ENCODE peak calls at places on chromosomes 3 and 15, in nine cellular contexts. I, M, V, U, Z, G, W, O and J are unnamed samples. For H3K4me1, the result is how much of the 10 kb centered on the place peaks cover.

GRCh38 chr15:59688383-59688887 is 685 bp downstream of the BNIP2 start:
- DNase-seq in I (peak), M (no peak), V (peak), U (no peak), Z (no peak), G (peak), W (peak), O (peak), J (peak)

GRCh38 chr3:149003653-149004305 is 12.4 kb downstream of the GYG1 start:
- DNase-seq in I (no peak), M (no peak), V (no peak), U (no peak), Z (no peak), G (peak), W (peak), O (no peak), J (no peak)

GRCh38 chr15:85403745-85404144 is 23.3 kb downstream of the AKAP13 start:
- DNase-seq in I (no peak), M (no peak), V (no peak), U (no peak), Z (no peak), G (no peak), W (no peak), O (peak), J (no peak)

GRCh38 chr3:1828519-1828918 is 270.1 kb upstream of the CNTN4 start:
- DNase-seq in I (no peak), M (no peak), V (no peak), U (no peak), Z (no peak), G (no peak), W (no peak), O (no peak), J (no peak)

GRCh38 chr3:172107403-172107802 is 68.0 kb downstream of the FNDC3B start:
- DNase-seq in I (peak), M (no peak), V (no peak), U (no peak), Z (no peak), G (peak), W (peak), O (no peak), J (peak)

GRCh38 chr15:62844564-62845235 is 197.8 kb upstream of the TPM1 start:
- DNase-seq in I (no peak), M (no peak), V (no peak), U (no peak), Z (no peak), G (no peak), W (no peak), O (no peak), J (no peak)

GRCh38 chr3:190496859-190497258 is 17.0 kb upstream of the IL1RAP start:
- DNase-seq in I (no peak), M (no peak), V (no peak), U (no peak), Z (no peak), G (no peak), W (no peak), O (no peak), J (no peak)

GRCh38 chr15:57772223-57772957 is 65.9 kb downstream of the POLR2M start:
- DNase-seq in I (no peak), M (no peak), V (no peak), U (no peak), Z (no peak), G (no peak), W (no peak), O (peak), J (no peak)

GRCh38 chr3:194274424-194275085 is 76.6 kb downstream of the CPN2 start:
- DNase-seq in I (no peak), M (no peak), V (no peak), U (peak), Z (no peak), G (no peak), W (no peak), O (no peak), J (no peak)

GRCh38 chr15:30953183-30953582 is 38.2 kb downstream of the MTMR10 start:
- DNase-seq in I (no peak), M (no peak), V (no peak), U (no peak), Z (no peak), G (no peak), W (no peak), O (no peak), J (no peak)

GRCh38 chr15:85141601-85142185 is 160.0 kb downstream of the PDE8A start:
- DNase-seq in I (no peak), M (no peak), V (no peak), U (no peak), Z (no peak), G (no peak), W (no peak), O (peak), J (no peak)

GRCh38 chr3:30081904-30082303 is 524.5 kb upstream of the TGFBR2 start:
- DNase-seq in I (no peak), M (no peak), V (no peak), U (no peak), Z (no peak), G (no peak), W (no peak), O (no peak), J (no peak)

GRCh38 chr3:194339356-194339755 is 11.8 kb downstream of the CPN2 start:
- DNase-seq in I (no peak), M (no peak), V (no peak), U (no peak), Z (no peak), G (no peak), W (no peak), O (no peak), J (no peak)

GRCh38 chr15:49366496-49366895 is 56.5 kb upstream of the FGF7 start:
- DNase-seq in I (no peak), M (no peak), V (no peak), U (no peak), Z (no peak), G (no peak), W (no peak), O (no peak), J (no peak)

GRCh38 chr3:159532577-159532976 is 456.1 kb upstream of the IL12A start:
- DNase-seq in I (no peak), M (no peak), V (no peak), U (no peak), Z (no peak), G (no peak), W (no peak), O (peak), J (no peak)

GRCh38 chr3:47455806-47456452 is 19.8 kb downstream of the SCAP start:
- DNase-seq in I (no peak), M (no peak), V (no peak), U (no peak), Z (no peak), G (no peak), W (no peak), O (no peak), J (no peak)

GRCh38 chr3:114320251-114320650 is 26.4 kb downstream of the TIGIT start:
- DNase-seq in I (no peak), M (no peak), V (no peak), U (no peak), Z (no peak), G (no peak), W (no peak), O (no peak), J (no peak)

GRCh38 chr3:154131850-154132249 is 10.7 kb downstream of the ARHGEF26 start:
- DNase-seq in I (no peak), M (no peak), V (no peak), U (no peak), Z (no peak), G (no peak), W (no peak), O (no peak), J (no peak)

GRCh38 chr15:76973362-76973743 is 21.6 kb upstream of the PSTPIP1 start:
- DNase-seq in I (peak), M (no peak), V (peak), U (no peak), Z (no peak), G (peak), W (peak), O (peak), J (peak)

GRCh38 chr3:27696906-27697305 is 25.2 kb downstream of the EOMES start:
- DNase-seq in I (no peak), M (no peak), V (no peak), U (no peak), Z (no peak), G (no peak), W (no peak), O (peak), J (no peak)

GRCh38 chr3:125433611-125434041 is 58.5 kb upstream of the ZNF148 start:
- DNase-seq in I (no peak), M (no peak), V (no peak), U (no peak), Z (no peak), G (no peak), W (no peak), O (no peak), J (no peak)

GRCh38 chr15:67033012-67033411 is 32.4 kb upstream of the SMAD3 start:
- DNase-seq in I (no peak), M (no peak), V (no peak), U (no peak), Z (no peak), G (no peak), W (no peak), O (no peak), J (peak)

GRCh38 chr3:29759443-29760033 is 478.7 kb downstream of the RBMS3 start:
- DNase-seq in I (no peak), M (peak), V (peak), U (no peak), Z (no peak), G (no peak), W (no peak), O (peak), J (no peak)

GRCh38 chr15:56245871-56246814 is 2.5 kb upstream of the RFX7 start:
- DNase-seq in I (peak), M (peak), V (peak), U (peak), Z (peak), G (peak), W (peak), O (peak), J (peak)

GRCh38 chr3:74302959-74303358 is 311.5 kb downstream of the CNTN3 start:
- DNase-seq in I (no peak), M (no peak), V (no peak), U (no peak), Z (no peak), G (no peak), W (no peak), O (no peak), J (no peak)

GRCh38 chr3:138334608-138335007 is 5.0 kb upstream of the NME9 start:
- DNase-seq in I (no peak), M (no peak), V (no peak), U (no peak), Z (no peak), G (no peak), W (no peak), O (no peak), J (no peak)

GRCh38 chr3:69425249-69425648 is 39.4 kb upstream of the FRMD4B start:
- DNase-seq in I (no peak), M (no peak), V (no peak), U (no peak), Z (no peak), G (no peak), W (no peak), O (peak), J (peak)

GRCh38 chr3:33030246-33030645 is 66.7 kb downstream of the GLB1 start:
- DNase-seq in I (no peak), M (no peak), V (no peak), U (no peak), Z (no peak), G (no peak), W (no peak), O (no peak), J (no peak)

GRCh38 chr3:143973352-143974021 is 1.9 kb downstream of the DIPK2A start:
- DNase-seq in I (peak), M (no peak), V (no peak), U (no peak), Z (no peak), G (no peak), W (no peak), O (peak), J (no peak)

GRCh38 chr3:50503504-50503903 is at the start of gene CACNA2D2:
- DNase-seq in I (peak), M (peak), V (peak), U (peak), Z (peak), G (peak), W (peak), O (no peak), J (peak)

GRCh38 chr3:138451595-138452162 is 17.3 kb downstream of the ESYT3 start:
- DNase-seq in I (no peak), M (no peak), V (no peak), U (peak), Z (no peak), G (no peak), W (no peak), O (no peak), J (no peak)

GRCh38 chr3:129553771-129554170 is 10.8 kb downstream of the H1-8 start:
- DNase-seq in I (peak), M (peak), V (no peak), U (no peak), Z (no peak), G (no peak), W (no peak), O (no peak), J (no peak)

GRCh38 chr3:129553171-129553570 is 10.2 kb downstream of the H1-8 start:
- DNase-seq in I (no peak), M (peak), V (no peak), U (no peak), Z (no peak), G (no peak), W (no peak), O (no peak), J (no peak)

GRCh38 chr3:129555176-129555575 is 12.2 kb downstream of the H1-8 start:
- DNase-seq in I (no peak), M (peak), V (no peak), U (no peak), Z (no peak), G (no peak), W (no peak), O (no peak), J (no peak)

GRCh38 chr3:129555616-129556357 is 12.8 kb downstream of the H1-8 start:
- DNase-seq in I (no peak), M (peak), V (no peak), U (no peak), Z (no peak), G (no peak), W (no peak), O (no peak), J (no peak)

GRCh38 chr3:129554356-129555120 is 11.6 kb downstream of the H1-8 start:
- DNase-seq in I (no peak), M (peak), V (no peak), U (no peak), Z (no peak), G (no peak), W (no peak), O (no peak), J (no peak)
- H3K4me1 ChIP-seq in I (under half), M (under half), V (under half), U (under half), Z (half or more), G (under half), W (under half), O (under half), J (under half)

DNA sequence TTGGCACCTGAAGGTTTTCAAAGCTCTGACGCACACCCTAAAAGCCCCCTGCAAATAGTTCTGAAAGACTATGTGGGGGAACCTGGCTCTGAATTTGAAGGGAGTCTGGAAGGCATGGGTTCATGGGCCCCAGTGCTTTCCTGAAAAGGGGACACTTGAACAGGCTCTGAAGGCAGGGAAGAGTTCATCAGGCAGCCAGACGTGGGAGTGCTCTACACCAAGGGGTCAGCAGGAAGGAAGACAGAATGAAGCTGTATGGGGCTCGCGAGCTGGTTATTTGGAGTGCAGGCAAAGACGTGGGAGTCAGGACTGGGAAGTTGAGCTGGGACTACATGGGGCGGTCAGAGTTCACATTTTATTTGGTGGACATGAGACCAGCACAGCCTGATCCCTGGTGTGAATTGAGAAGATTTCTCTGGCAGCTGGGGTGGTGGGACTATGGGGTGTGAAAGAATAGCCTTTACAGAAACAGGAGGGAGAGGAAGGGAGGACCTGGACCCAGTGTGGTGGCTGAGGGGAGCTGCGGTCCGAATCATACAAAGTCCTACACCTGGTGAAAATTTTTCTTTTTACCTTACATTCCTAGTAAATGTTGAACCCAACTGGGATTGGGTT is 12.6 kb downstream of the ABHD6 start:
- DNase-seq in I (no peak), M (no peak), V (peak), U (no peak), Z (no peak), G (no peak), W (no peak), O (no peak), J (no peak)
- H3K4me3 ChIP-seq in I (no peak), M (no peak), V (no peak), U (no peak), Z (no peak), G (no peak), W (no peak), O (no peak), J (no peak)

GRCh38 chr3:10770981-10771380 is 45.0 kb upstream of the SLC6A11 start:
- DNase-seq in I (no peak), M (no peak), V (no peak), U (no peak), Z (no peak), G (no peak), W (no peak), O (no peak), J (no peak)
- H3K27ac ChIP-seq in I (no peak), M (no peak), V (no peak), U (no peak), Z (no peak), G (no peak), W (no peak), O (no peak), J (no peak)

DNA sequence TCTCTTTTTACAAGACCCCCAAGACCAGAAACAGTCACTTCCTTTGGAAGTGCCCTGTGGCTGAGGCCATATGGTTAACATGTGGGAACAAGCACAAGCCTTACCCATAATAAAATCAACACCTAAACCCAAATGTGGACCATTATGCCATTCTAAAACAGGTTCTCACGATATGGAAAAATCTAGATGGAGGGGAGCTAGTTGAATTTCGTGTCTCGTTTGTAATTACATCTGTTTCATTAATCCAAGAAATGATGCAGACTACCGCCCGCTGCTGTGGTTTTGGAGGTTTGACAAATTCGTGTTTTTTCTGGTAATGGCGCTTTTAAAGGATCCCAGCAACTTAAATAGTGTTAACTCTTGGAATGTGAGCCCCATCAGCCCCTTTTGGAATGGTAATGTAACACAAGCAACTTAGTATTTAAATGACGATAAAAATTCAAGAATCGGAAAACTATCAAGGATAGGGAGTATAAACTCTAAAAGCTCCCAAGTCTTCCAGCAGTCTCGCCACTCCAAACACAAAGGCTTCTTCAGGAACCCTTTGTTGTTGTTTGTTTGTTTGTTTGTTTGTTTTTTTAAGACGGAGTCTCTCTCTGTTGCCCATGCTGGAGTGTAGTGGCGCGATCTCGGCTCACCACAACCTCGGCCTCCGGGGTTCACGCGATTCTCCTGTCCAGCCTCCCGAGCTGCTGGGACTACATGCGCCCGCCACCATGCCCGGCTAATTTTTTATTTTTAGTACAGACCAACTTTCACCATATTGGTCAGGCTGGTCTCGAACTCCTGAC is 1.1 kb downstream of the CNBP start:
- DNase-seq in I (no peak), M (no peak), V (no peak), U (no peak), Z (no peak), G (no peak), W (no peak), O (peak), J (peak)
- H3K4me1 ChIP-seq in I (under half), M (half or more), V (under half), U (under half), Z (under half), G (under half), W (under half), O (under half), J (under half)

GRCh38 chr3:129604223-129604941 is 2.1 kb downstream of the PLXND1 start:
- DNase-seq in I (no peak), M (no peak), V (no peak), U (no peak), Z (no peak), G (no peak), W (no peak), O (no peak), J (no peak)
- H3K4me3 ChIP-seq in I (peak), M (peak), V (peak), U (peak), Z (peak), G (no peak), W (peak), O (peak), J (peak)

GRCh38 chr15:40100133-40100946 is 8.3 kb downstream of the BMF start:
- DNase-seq in I (no peak), M (no peak), V (no peak), U (peak), Z (no peak), G (no peak), W (no peak), O (no peak), J (no peak)

GRCh38 chr15:40098489-40099261 is 10.0 kb downstream of the BMF start:
- DNase-seq in I (peak), M (peak), V (no peak), U (peak), Z (peak), G (no peak), W (peak), O (peak), J (peak)

GRCh38 chr15:40103864-40104271 is 4.8 kb downstream of the BMF start:
- DNase-seq in I (no peak), M (no peak), V (no peak), U (no peak), Z (no peak), G (no peak), W (no peak), O (no peak), J (no peak)

GRCh38 chr15:40103124-40103858 is 5.4 kb downstream of the BMF start:
- DNase-seq in I (no peak), M (peak), V (no peak), U (peak), Z (peak), G (no peak), W (no peak), O (peak), J (no peak)

DNA sequence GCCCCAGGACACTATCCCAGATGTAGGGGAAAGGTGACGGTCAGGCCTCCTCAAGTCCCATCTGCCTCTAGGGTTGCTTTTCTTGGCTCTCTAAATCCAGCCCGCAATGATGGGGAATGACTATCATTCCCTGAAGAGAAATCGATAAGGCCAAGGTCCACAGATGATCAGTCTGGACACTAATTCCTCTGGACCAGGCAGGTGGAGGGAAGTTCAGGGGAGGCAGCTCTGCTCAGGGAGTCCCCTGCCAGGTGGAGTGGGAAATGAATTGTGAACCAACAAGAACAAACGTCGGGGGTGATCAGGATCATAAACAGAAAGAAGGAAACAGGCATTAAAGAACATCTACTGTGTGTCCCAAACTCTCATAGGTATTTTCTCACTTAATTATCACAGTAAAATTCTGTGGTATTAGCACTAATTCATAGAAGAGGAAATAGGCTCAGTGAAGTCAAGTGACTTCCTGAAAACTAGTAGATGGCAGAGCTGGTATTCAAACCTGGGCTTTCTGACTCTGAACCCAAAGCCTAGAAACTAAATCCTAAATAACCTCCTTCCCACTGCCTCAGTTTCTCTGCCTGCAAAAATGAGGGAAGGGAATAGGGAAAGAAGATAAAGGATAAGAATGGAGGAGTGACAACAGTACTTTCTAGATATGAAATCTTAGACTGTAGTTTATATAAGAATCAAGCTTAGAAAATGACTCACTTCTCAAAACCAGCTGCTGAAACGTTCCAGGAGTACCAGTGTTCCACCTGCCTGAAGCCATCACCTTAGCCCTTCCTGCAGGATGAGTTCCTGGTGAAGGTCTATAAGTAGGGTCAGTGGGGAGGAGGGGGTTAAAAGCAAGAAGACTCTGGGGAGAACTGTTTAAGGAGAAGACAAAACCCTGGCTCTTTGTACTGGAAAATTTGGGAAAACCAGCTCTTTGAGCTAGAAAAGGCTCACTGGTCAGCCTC is 7.5 kb downstream of the BMF start:
- DNase-seq in I (no peak), M (no peak), V (no peak), U (no peak), Z (no peak), G (no peak), W (no peak), O (peak), J (no peak)
- H3K27ac ChIP-seq in I (no peak), M (peak), V (no peak), U (peak), Z (peak), G (no peak), W (peak), O (peak), J (no peak)